ENCODE peak calls at places on chromosomes 12 and 14, in nine cellular contexts. N, M, I, T, V, K, A, D and G are unnamed samples.
A peak's percentile ranks its signal among the peaks of the same experiment; 100 is the strongest.

GRCh38 chr12:124231980-124232653 is 62.8 kb upstream of the RFLNA start:
- DNase-seq in N (no peak), A (no peak), V (no peak), D (no peak), T (no peak), I (no peak), K (no peak), M (no peak), G (no peak)

GRCh38 chr14:72736791-72737559 is 156.9 kb downstream of the DPF3 start:
- DNase-seq in D (no peak), K (no peak), I (no peak), T (no peak), N (no peak), A (no peak), V (peak; percentile 44), M (no peak), G (no peak)

GRCh38 chr12:121365416-121366062 is 13.3 kb upstream of the ANAPC5 start:
- DNase-seq in M (no peak), T (no peak), D (no peak), V (no peak), K (no peak), N (no peak), A (no peak), I (no peak), G (no peak)

GRCh38 chr14:91286530-91286937 is 42.0 kb upstream of the GPR68 start:
- DNase-seq in N (peak; percentile 69), A (peak; percentile 88), K (no peak), M (peak; percentile 63), D (peak; percentile 73), T (peak; percentile 83), V (peak; percentile 71), I (peak; percentile 73), G (peak; percentile 75)

GRCh38 chr12:107461222-107461980 is 224.2 kb upstream of the PWP1 start:
- DNase-seq in N (no peak), T (no peak), I (no peak), D (peak; percentile 97), A (no peak), M (no peak), K (no peak), V (peak; percentile 93), G (no peak)

GRCh38 chr12:62774794-62775193 is 160.2 kb downstream of the PPM1H start:
- DNase-seq in I (no peak), V (no peak), K (no peak), M (no peak), N (no peak), T (no peak), D (no peak), A (no peak), G (no peak)

GRCh38 chr12:92442782-92443181 is 260.0 kb upstream of the PLEKHG7 start:
- DNase-seq in M (no peak), K (no peak), D (peak; percentile 92), V (no peak), I (no peak), N (no peak), T (no peak), A (no peak), G (no peak)

GRCh38 chr12:39145175-39145999 is 240.0 kb upstream of the CPNE8 start:
- DNase-seq in A (peak; percentile 64), V (peak; percentile 47), K (no peak), D (no peak), N (no peak), I (no peak), T (no peak), M (peak; percentile 39), G (no peak)

GRCh38 chr12:52313461-52313860 is 7.7 kb downstream of the KRT83 start:
- DNase-seq in I (no peak), A (no peak), M (no peak), D (no peak), N (no peak), K (no peak), T (no peak), V (no peak), G (no peak)

GRCh38 chr12:6773662-6774351 is 1.5 kb downstream of the LAG3 start:
- DNase-seq in K (no peak), V (no peak), T (no peak), A (no peak), N (no peak), I (no peak), M (no peak), D (no peak), G (no peak)

GRCh38 chr12:53696285-53696654 is 20.4 kb upstream of the ATP5MC2 start:
- DNase-seq in I (no peak), V (peak; percentile 84), D (peak; percentile 72), N (no peak), K (no peak), A (peak; percentile 100), T (peak; percentile 94), M (peak; percentile 56), G (no peak)

GRCh38 chr12:2124466-2125023 is 71.8 kb downstream of the CACNA1C start:
- DNase-seq in T (no peak), D (no peak), I (no peak), A (no peak), M (no peak), N (no peak), K (no peak), V (no peak), G (no peak)

GRCh38 chr12:22318122-22318737 is 16.3 kb downstream of the ST8SIA1 start:
- DNase-seq in A (no peak), M (no peak), K (peak; percentile 52), V (peak; percentile 55), D (peak; percentile 85), N (no peak), T (no peak), I (no peak), G (no peak)

GRCh38 chr14:68248481-68249255 is 429.1 kb downstream of the RAD51B start:
- DNase-seq in V (peak; percentile 85), A (peak; percentile 61), M (peak; percentile 12), D (peak; percentile 74), N (peak; percentile 50), T (peak; percentile 53), I (no peak), K (no peak), G (peak; percentile 18)

GRCh38 chr12:2229661-2230539 is 177.1 kb downstream of the CACNA1C start:
- DNase-seq in T (no peak), M (no peak), D (no peak), I (no peak), A (no peak), N (no peak), V (no peak), K (no peak), G (no peak)